ENCODE peak calls at places on chromosomes 16 and 17, in nine cellular contexts. One of them, this sample, is unnamed.

GRCh38 chr16:52545157-52545543 is 1.8 kb downstream of the TOX3 start:
- DNase-seq in prostate gland: no peak
- DNase-seq in uterus: no peak
- DNase-seq in heart left ventricle: no peak
- DNase-seq in IMR-90: no peak
- DNase-seq in esophagus squamous epithelium: no peak
- DNase-seq in esophagus muscularis mucosa: no peak
- DNase-seq in vagina: no peak
- DNase-seq in A549: no peak
- DNase-seq in this sample: no peak

GRCh38 chr17:34542700-34543336 is 36.6 kb upstream of the TMEM132E start:
- DNase-seq in prostate gland: peak; percentile 13
- DNase-seq in uterus: no peak
- DNase-seq in heart left ventricle: no peak
- DNase-seq in IMR-90: no peak
- DNase-seq in esophagus squamous epithelium: no peak
- DNase-seq in esophagus muscularis mucosa: no peak
- DNase-seq in vagina: no peak
- DNase-seq in A549: peak; percentile 30
- DNase-seq in this sample: no peak

GRCh38 chr16:35711958-35712357 is 2252.5 kb downstream of the TP53TG3F start:
- DNase-seq in prostate gland: no peak
- DNase-seq in uterus: no peak
- DNase-seq in heart left ventricle: no peak
- DNase-seq in IMR-90: no peak
- DNase-seq in esophagus squamous epithelium: no peak
- DNase-seq in esophagus muscularis mucosa: no peak
- DNase-seq in vagina: no peak
- DNase-seq in A549: no peak
- DNase-seq in this sample: no peak

GRCh38 chr17:4142107-4142900 is 526 bp downstream of the ZZEF1 start:
- DNase-seq in prostate gland: no peak
- DNase-seq in uterus: no peak
- DNase-seq in heart left ventricle: peak; percentile 21
- DNase-seq in IMR-90: peak; percentile 17
- DNase-seq in esophagus squamous epithelium: no peak
- DNase-seq in esophagus muscularis mucosa: no peak
- DNase-seq in vagina: no peak
- DNase-seq in A549: peak; percentile 14
- DNase-seq in this sample: peak; percentile 34

GRCh38 chr17:77769762-77770161 is 188.7 kb upstream of the TNRC6C start:
- DNase-seq in prostate gland: no peak
- DNase-seq in uterus: no peak
- DNase-seq in heart left ventricle: no peak
- DNase-seq in IMR-90: no peak
- DNase-seq in esophagus squamous epithelium: no peak
- DNase-seq in esophagus muscularis mucosa: no peak
- DNase-seq in vagina: no peak
- DNase-seq in A549: no peak
- DNase-seq in this sample: no peak

GRCh38 chr17:21169496-21169895 is 42.7 kb downstream of the DHRS7B start:
- DNase-seq in prostate gland: no peak
- DNase-seq in uterus: no peak
- DNase-seq in heart left ventricle: no peak
- DNase-seq in IMR-90: no peak
- DNase-seq in esophagus squamous epithelium: no peak
- DNase-seq in esophagus muscularis mucosa: no peak
- DNase-seq in vagina: no peak
- DNase-seq in A549: no peak
- DNase-seq in this sample: no peak

GRCh38 chr17:36937961-36938565 is 788 bp downstream of the LHX1 start:
- DNase-seq in prostate gland: no peak
- DNase-seq in uterus: no peak
- DNase-seq in heart left ventricle: no peak
- DNase-seq in IMR-90: peak; percentile 25
- DNase-seq in esophagus squamous epithelium: no peak
- DNase-seq in esophagus muscularis mucosa: no peak
- DNase-seq in vagina: no peak
- DNase-seq in A549: no peak
- DNase-seq in this sample: no peak

GRCh38 chr16:85699628-85700027 is 10.9 kb upstream of the GINS2 start:
- DNase-seq in prostate gland: no peak
- DNase-seq in uterus: no peak
- DNase-seq in heart left ventricle: no peak
- DNase-seq in IMR-90: peak; percentile 75
- DNase-seq in esophagus squamous epithelium: no peak
- DNase-seq in esophagus muscularis mucosa: no peak
- DNase-seq in vagina: no peak
- DNase-seq in A549: peak; percentile 35
- DNase-seq in this sample: peak; percentile 91

GRCh38 chr17:48850792-48851325 is 20.0 kb downstream of the CALCOCO2 start:
- DNase-seq in prostate gland: no peak
- DNase-seq in uterus: no peak
- DNase-seq in heart left ventricle: no peak
- DNase-seq in IMR-90: no peak
- DNase-seq in esophagus squamous epithelium: no peak
- DNase-seq in esophagus muscularis mucosa: no peak
- DNase-seq in vagina: no peak
- DNase-seq in A549: no peak
- DNase-seq in this sample: no peak

GRCh38 chr16:67279296-67280089 is at the start of gene PLEKHG4:
- DNase-seq in prostate gland: peak; percentile 55
- DNase-seq in uterus: peak; percentile 75
- DNase-seq in heart left ventricle: peak; percentile 62
- DNase-seq in IMR-90: peak; percentile 66
- DNase-seq in esophagus squamous epithelium: no peak
- DNase-seq in esophagus muscularis mucosa: no peak
- DNase-seq in vagina: no peak
- DNase-seq in A549: peak; percentile 86
- DNase-seq in this sample: no peak

GRCh38 chr17:7014995-7015586 is 2.7 kb downstream of the RNASEK start:
- DNase-seq in prostate gland: no peak
- DNase-seq in uterus: no peak
- DNase-seq in heart left ventricle: no peak
- DNase-seq in IMR-90: peak; percentile 66
- DNase-seq in esophagus squamous epithelium: no peak
- DNase-seq in esophagus muscularis mucosa: no peak
- DNase-seq in vagina: no peak
- DNase-seq in A549: no peak
- DNase-seq in this sample: peak; percentile 62

GRCh38 chr17:63082273-63082861 is 116.3 kb downstream of the TANC2 start:
- DNase-seq in prostate gland: no peak
- DNase-seq in uterus: no peak
- DNase-seq in heart left ventricle: no peak
- DNase-seq in IMR-90: peak; percentile 58
- DNase-seq in esophagus squamous epithelium: no peak
- DNase-seq in esophagus muscularis mucosa: no peak
- DNase-seq in vagina: no peak
- DNase-seq in A549: peak; percentile 26
- DNase-seq in this sample: no peak

GRCh38 chr17:65182233-65182632 is 45.1 kb downstream of the RGS9 start:
- DNase-seq in prostate gland: no peak
- DNase-seq in uterus: no peak
- DNase-seq in heart left ventricle: no peak
- DNase-seq in IMR-90: no peak
- DNase-seq in esophagus squamous epithelium: no peak
- DNase-seq in esophagus muscularis mucosa: no peak
- DNase-seq in vagina: no peak
- DNase-seq in A549: no peak
- DNase-seq in this sample: no peak

GRCh38 chr16:54921229-54921824 is 9.3 kb upstream of the IRX5 start:
- DNase-seq in prostate gland: no peak
- DNase-seq in uterus: no peak
- DNase-seq in heart left ventricle: no peak
- DNase-seq in IMR-90: no peak
- DNase-seq in esophagus squamous epithelium: no peak
- DNase-seq in esophagus muscularis mucosa: no peak
- DNase-seq in vagina: no peak
- DNase-seq in A549: no peak
- DNase-seq in this sample: no peak

GRCh38 chr17:21345236-21345635 is 30.9 kb upstream of the KCNJ12 start:
- DNase-seq in prostate gland: no peak
- DNase-seq in uterus: peak; percentile 9
- DNase-seq in heart left ventricle: no peak
- DNase-seq in IMR-90: no peak
- DNase-seq in esophagus squamous epithelium: no peak
- DNase-seq in esophagus muscularis mucosa: no peak
- DNase-seq in vagina: no peak
- DNase-seq in A549: no peak
- DNase-seq in this sample: no peak

GRCh38 chr17:68318103-68318991 is 27.1 kb downstream of the ARSG start:
- DNase-seq in prostate gland: no peak
- DNase-seq in uterus: no peak
- DNase-seq in heart left ventricle: no peak
- DNase-seq in IMR-90: peak; percentile 65
- DNase-seq in esophagus squamous epithelium: no peak
- DNase-seq in esophagus muscularis mucosa: no peak
- DNase-seq in vagina: no peak
- DNase-seq in A549: peak; percentile 53
- DNase-seq in this sample: peak; percentile 91
- TF ChIP-seq POLR2A in prostate gland: no peak
- TF ChIP-seq POLR2A in uterus: no peak
- TF ChIP-seq POLR2A in heart left ventricle: no peak
- TF ChIP-seq POLR2A in IMR-90: no peak
- TF ChIP-seq POLR2A in esophagus squamous epithelium: no peak
- TF ChIP-seq POLR2A in esophagus muscularis mucosa: no peak
- TF ChIP-seq POLR2A in vagina: no peak
- TF ChIP-seq POLR2A in A549: no peak
- TF ChIP-seq POLR2A in this sample: no peak

GRCh38 chr16:426115-426905 is 861 bp downstream of the RAB11FIP3 start:
- DNase-seq in prostate gland: no peak
- DNase-seq in uterus: no peak
- DNase-seq in heart left ventricle: peak; percentile 27
- DNase-seq in IMR-90: no peak
- DNase-seq in esophagus squamous epithelium: no peak
- DNase-seq in esophagus muscularis mucosa: no peak
- DNase-seq in vagina: no peak
- DNase-seq in A549: no peak
- DNase-seq in this sample: no peak

GRCh38 chr16:425740-426114 is 278 bp downstream of the RAB11FIP3 start:
- DNase-seq in prostate gland: no peak
- DNase-seq in uterus: no peak
- DNase-seq in heart left ventricle: peak; percentile 16
- DNase-seq in IMR-90: no peak
- DNase-seq in esophagus squamous epithelium: no peak
- DNase-seq in esophagus muscularis mucosa: no peak
- DNase-seq in vagina: no peak
- DNase-seq in A549: no peak
- DNase-seq in this sample: no peak

GRCh38 chr16:425082-425718 is at the start of gene RAB11FIP3:
- DNase-seq in prostate gland: peak; percentile 78
- DNase-seq in uterus: peak; percentile 84
- DNase-seq in heart left ventricle: peak; percentile 86
- DNase-seq in IMR-90: peak; percentile 77
- DNase-seq in esophagus squamous epithelium: no peak
- DNase-seq in esophagus muscularis mucosa: peak; percentile 94
- DNase-seq in vagina: no peak
- DNase-seq in A549: peak; percentile 87
- DNase-seq in this sample: peak; percentile 92

GRCh38 chr16:424623-425081 is 797 bp upstream of the RAB11FIP3 start:
- DNase-seq in prostate gland: peak; percentile 27
- DNase-seq in uterus: peak; percentile 65
- DNase-seq in heart left ventricle: peak; percentile 40
- DNase-seq in IMR-90: no peak
- DNase-seq in esophagus squamous epithelium: no peak
- DNase-seq in esophagus muscularis mucosa: no peak
- DNase-seq in vagina: no peak
- DNase-seq in A549: peak; percentile 40
- DNase-seq in this sample: peak; percentile 44

DNA sequence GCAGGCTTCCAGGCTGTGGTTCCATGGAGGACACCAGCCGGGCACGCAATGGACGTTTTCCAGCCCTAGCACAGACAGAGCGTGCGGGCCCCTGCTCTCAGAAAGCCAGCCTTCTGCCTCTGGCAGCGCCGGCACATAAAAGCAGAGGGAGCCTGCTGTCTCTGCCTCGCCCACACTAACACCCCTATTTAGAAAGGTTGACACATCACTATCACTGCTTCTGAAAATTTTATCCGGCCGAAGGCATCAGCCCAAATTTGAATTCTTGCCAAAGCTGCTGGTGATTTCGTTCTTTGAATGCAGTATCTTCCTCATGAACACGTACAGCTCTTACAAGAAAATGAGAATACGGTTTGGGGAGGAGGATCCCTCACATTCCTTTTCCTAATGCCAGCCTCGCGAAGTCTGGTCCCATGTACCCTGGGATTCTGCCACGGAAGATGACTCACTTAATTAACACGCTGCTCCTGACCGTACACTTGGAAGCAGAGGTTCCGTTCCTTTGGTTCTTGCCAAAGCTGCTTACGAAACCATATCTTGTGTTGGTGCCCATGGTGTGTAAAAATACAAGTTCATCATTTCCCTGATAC is 1.3 kb upstream of the RAB11FIP3 start:
- DNase-seq in prostate gland: peak; percentile 91
- DNase-seq in uterus: peak; percentile 80
- DNase-seq in heart left ventricle: peak; percentile 78
- DNase-seq in IMR-90: peak; percentile 94
- DNase-seq in esophagus squamous epithelium: no peak
- DNase-seq in esophagus muscularis mucosa: peak; percentile 94
- DNase-seq in vagina: peak; percentile 98
- DNase-seq in A549: peak; percentile 64
- DNase-seq in this sample: peak; percentile 92
- TF ChIP-seq POLR2A in prostate gland: no peak
- TF ChIP-seq POLR2A in uterus: peak; percentile 12
- TF ChIP-seq POLR2A in heart left ventricle: no peak
- TF ChIP-seq POLR2A in IMR-90: peak; percentile 37
- TF ChIP-seq POLR2A in esophagus squamous epithelium: no peak
- TF ChIP-seq POLR2A in esophagus muscularis mucosa: peak; percentile 61
- TF ChIP-seq POLR2A in vagina: peak; percentile 16
- TF ChIP-seq POLR2A in A549: no peak
- TF ChIP-seq POLR2A in this sample: no peak

GRCh38 chr17:44218344-44219125 is 940 bp downstream of the UBTF start:
- DNase-seq in prostate gland: peak; percentile 87
- DNase-seq in uterus: peak; percentile 90
- DNase-seq in heart left ventricle: peak; percentile 92
- DNase-seq in IMR-90: peak; percentile 83
- DNase-seq in esophagus squamous epithelium: peak; percentile 27
- DNase-seq in esophagus muscularis mucosa: no peak
- DNase-seq in vagina: no peak
- DNase-seq in A549: peak; percentile 93
- DNase-seq in this sample: peak; percentile 79
- TF ChIP-seq POLR2A in prostate gland: peak; percentile 51
- TF ChIP-seq POLR2A in uterus: peak; percentile 15
- TF ChIP-seq POLR2A in heart left ventricle: no peak
- TF ChIP-seq POLR2A in IMR-90: peak; percentile 42
- TF ChIP-seq POLR2A in esophagus squamous epithelium: peak; percentile 36
- TF ChIP-seq POLR2A in esophagus muscularis mucosa: peak; percentile 69
- TF ChIP-seq POLR2A in vagina: peak; percentile 68
- TF ChIP-seq POLR2A in A549: peak; percentile 23
- TF ChIP-seq POLR2A in this sample: peak; percentile 53

GRCh38 chr17:14833201-14833773 is 431.8 kb downstream of the PMP22 start:
- DNase-seq in prostate gland: no peak
- DNase-seq in uterus: no peak
- DNase-seq in heart left ventricle: no peak
- DNase-seq in IMR-90: peak; percentile 94
- DNase-seq in esophagus squamous epithelium: no peak
- DNase-seq in esophagus muscularis mucosa: no peak
- DNase-seq in vagina: no peak
- DNase-seq in A549: no peak
- DNase-seq in this sample: no peak

GRCh38 chr17:14826361-14826760 is 438.8 kb downstream of the PMP22 start:
- DNase-seq in prostate gland: no peak
- DNase-seq in uterus: no peak
- DNase-seq in heart left ventricle: no peak
- DNase-seq in IMR-90: no peak
- DNase-seq in esophagus squamous epithelium: no peak
- DNase-seq in esophagus muscularis mucosa: no peak
- DNase-seq in vagina: no peak
- DNase-seq in A549: no peak
- DNase-seq in this sample: no peak

GRCh38 chr17:14827394-14827793 is 437.7 kb downstream of the PMP22 start:
- DNase-seq in prostate gland: no peak
- DNase-seq in uterus: no peak
- DNase-seq in heart left ventricle: no peak
- DNase-seq in IMR-90: no peak
- DNase-seq in esophagus squamous epithelium: no peak
- DNase-seq in esophagus muscularis mucosa: no peak
- DNase-seq in vagina: no peak
- DNase-seq in A549: no peak
- DNase-seq in this sample: no peak
- TF ChIP-seq POLR2A in prostate gland: no peak
- TF ChIP-seq POLR2A in uterus: no peak
- TF ChIP-seq POLR2A in heart left ventricle: no peak
- TF ChIP-seq POLR2A in IMR-90: no peak
- TF ChIP-seq POLR2A in esophagus squamous epithelium: no peak
- TF ChIP-seq POLR2A in esophagus muscularis mucosa: no peak
- TF ChIP-seq POLR2A in vagina: no peak
- TF ChIP-seq POLR2A in A549: no peak
- TF ChIP-seq POLR2A in this sample: no peak